ENCODE peak calls at places on chromosomes 16 and 17, in seven cellular contexts. One of them, this sample, is unnamed. For H3K4me1 and H3K36me3, the result is how much of the 10 kb centered on the place peaks cover.

GRCh38 chr17:64950871-64951270 is 31.6 kb upstream of the LRRC37A3 start:
- DNase-seq in colonic mucosa: no peak
- DNase-seq in effector memory CD4-positive, alpha-beta T cell: no peak
- DNase-seq in psoas muscle: no peak
- DNase-seq in GM23338: no peak
- DNase-seq in lung: no peak
- DNase-seq in mucosa of descending colon: no peak
- DNase-seq in this sample: no peak

GRCh38 chr17:47697948-47698711 is 4.2 kb downstream of the TBKBP1 start:
- DNase-seq in colonic mucosa: no peak
- DNase-seq in effector memory CD4-positive, alpha-beta T cell: no peak
- DNase-seq in psoas muscle: no peak
- DNase-seq in GM23338: peak
- DNase-seq in lung: no peak
- DNase-seq in mucosa of descending colon: no peak
- DNase-seq in this sample: no peak

GRCh38 chr17:70095455-70095854 is 20.4 kb downstream of the KCNJ16 start:
- DNase-seq in colonic mucosa: no peak
- DNase-seq in effector memory CD4-positive, alpha-beta T cell: no peak
- DNase-seq in psoas muscle: no peak
- DNase-seq in GM23338: no peak
- DNase-seq in lung: no peak
- DNase-seq in mucosa of descending colon: no peak
- DNase-seq in this sample: no peak

GRCh38 chr17:79393358-79394038 is 217.4 kb downstream of the RBFOX3 start:
- DNase-seq in colonic mucosa: peak
- DNase-seq in effector memory CD4-positive, alpha-beta T cell: peak
- DNase-seq in psoas muscle: peak
- DNase-seq in GM23338: peak
- DNase-seq in lung: peak
- DNase-seq in mucosa of descending colon: peak
- DNase-seq in this sample: peak

GRCh38 chr17:67566656-67567055 is 151.1 kb upstream of the NOL11 start:
- DNase-seq in colonic mucosa: no peak
- DNase-seq in effector memory CD4-positive, alpha-beta T cell: no peak
- DNase-seq in psoas muscle: no peak
- DNase-seq in GM23338: no peak
- DNase-seq in lung: no peak
- DNase-seq in mucosa of descending colon: no peak
- DNase-seq in this sample: no peak

GRCh38 chr16:31695667-31696066 is 168.0 kb downstream of the AHSP start:
- DNase-seq in colonic mucosa: no peak
- DNase-seq in effector memory CD4-positive, alpha-beta T cell: peak
- DNase-seq in psoas muscle: no peak
- DNase-seq in GM23338: no peak
- DNase-seq in lung: no peak
- DNase-seq in mucosa of descending colon: peak
- DNase-seq in this sample: no peak

GRCh38 chr17:56798916-56799315 is 34.8 kb downstream of the C17orf67 start:
- DNase-seq in colonic mucosa: no peak
- DNase-seq in effector memory CD4-positive, alpha-beta T cell: no peak
- DNase-seq in psoas muscle: no peak
- DNase-seq in GM23338: peak
- DNase-seq in lung: no peak
- DNase-seq in mucosa of descending colon: no peak
- DNase-seq in this sample: peak

GRCh38 chr17:32625971-32626370 is 139.2 kb downstream of the CDK5R1 start:
- DNase-seq in colonic mucosa: no peak
- DNase-seq in effector memory CD4-positive, alpha-beta T cell: no peak
- DNase-seq in psoas muscle: no peak
- DNase-seq in GM23338: no peak
- DNase-seq in lung: no peak
- DNase-seq in mucosa of descending colon: no peak
- DNase-seq in this sample: no peak

GRCh38 chr16:57000271-57001025 is 11.1 kb downstream of the NLRC5 start:
- DNase-seq in colonic mucosa: no peak
- DNase-seq in effector memory CD4-positive, alpha-beta T cell: no peak
- DNase-seq in psoas muscle: peak
- DNase-seq in GM23338: no peak
- DNase-seq in lung: no peak
- DNase-seq in mucosa of descending colon: no peak
- DNase-seq in this sample: no peak

GRCh38 chr16:57007050-57007449 is 17.7 kb downstream of the NLRC5 start:
- DNase-seq in colonic mucosa: no peak
- DNase-seq in effector memory CD4-positive, alpha-beta T cell: no peak
- DNase-seq in psoas muscle: no peak
- DNase-seq in GM23338: no peak
- DNase-seq in lung: no peak
- DNase-seq in mucosa of descending colon: no peak
- DNase-seq in this sample: no peak

GRCh38 chr16:57001026-57001669 is 11.8 kb downstream of the NLRC5 start:
- DNase-seq in colonic mucosa: no peak
- DNase-seq in effector memory CD4-positive, alpha-beta T cell: no peak
- DNase-seq in psoas muscle: no peak
- DNase-seq in GM23338: no peak
- DNase-seq in lung: no peak
- DNase-seq in mucosa of descending colon: no peak
- DNase-seq in this sample: no peak

GRCh38 chr16:57004387-57005250 is 15.3 kb downstream of the NLRC5 start:
- DNase-seq in colonic mucosa: no peak
- DNase-seq in effector memory CD4-positive, alpha-beta T cell: no peak
- DNase-seq in psoas muscle: no peak
- DNase-seq in GM23338: no peak
- DNase-seq in lung: no peak
- DNase-seq in mucosa of descending colon: no peak
- DNase-seq in this sample: no peak

DNA sequence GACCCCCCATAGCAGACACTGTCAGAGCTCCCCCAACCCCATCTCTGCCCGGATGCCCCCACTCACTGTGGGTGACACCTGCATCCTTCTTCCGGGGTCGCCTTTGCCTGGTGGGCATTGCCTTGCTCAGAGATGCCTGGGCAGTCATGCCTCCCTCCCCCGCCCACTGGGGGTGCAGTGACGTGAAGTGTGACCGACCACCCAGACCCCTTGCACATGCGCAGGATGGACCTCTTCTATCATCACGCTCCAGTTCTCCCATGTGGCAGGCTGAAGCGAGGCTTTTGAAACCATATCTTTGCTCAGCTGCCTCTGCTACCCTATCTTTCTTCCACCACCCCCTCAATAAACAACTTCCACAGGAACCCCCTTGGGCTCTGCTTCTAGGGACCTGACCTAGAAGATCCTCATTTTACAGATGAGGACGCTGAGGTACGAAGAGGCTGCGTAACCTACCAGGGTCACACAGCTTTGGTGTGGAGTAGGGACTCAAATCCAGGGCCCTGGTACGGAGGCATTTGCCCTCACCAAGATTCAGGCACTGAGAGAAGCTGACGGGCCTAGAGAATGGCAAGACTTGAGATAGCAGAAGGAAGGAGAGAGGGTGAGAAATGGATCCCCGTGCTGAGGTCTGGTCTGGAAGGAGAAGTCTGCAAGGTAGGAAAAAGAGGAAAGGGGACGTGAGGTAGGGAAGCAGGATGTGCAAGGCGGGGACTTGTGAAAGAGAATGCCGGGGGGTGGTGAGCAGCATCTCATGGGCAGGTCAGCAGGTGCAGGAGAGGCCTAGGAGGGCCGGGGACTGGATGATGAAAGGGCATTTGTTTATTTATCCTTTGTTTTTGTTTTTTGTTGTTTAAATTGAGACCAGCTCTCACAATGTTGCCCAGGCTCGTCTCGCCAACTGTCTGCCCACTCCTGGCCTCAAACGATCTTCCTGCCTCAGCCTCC is 14.4 kb downstream of the NLRC5 start:
- DNase-seq in colonic mucosa: no peak
- DNase-seq in effector memory CD4-positive, alpha-beta T cell: no peak
- DNase-seq in psoas muscle: no peak
- DNase-seq in GM23338: peak
- DNase-seq in lung: no peak
- DNase-seq in mucosa of descending colon: no peak
- DNase-seq in this sample: no peak
- H3K4me1 ChIP-seq in colonic mucosa: under half
- H3K4me1 ChIP-seq in effector memory CD4-positive, alpha-beta T cell: half or more
- H3K4me1 ChIP-seq in psoas muscle: under half
- H3K4me1 ChIP-seq in GM23338: under half
- H3K4me1 ChIP-seq in lung: under half
- H3K4me1 ChIP-seq in mucosa of descending colon: under half
- H3K4me1 ChIP-seq in this sample: under half

DNA sequence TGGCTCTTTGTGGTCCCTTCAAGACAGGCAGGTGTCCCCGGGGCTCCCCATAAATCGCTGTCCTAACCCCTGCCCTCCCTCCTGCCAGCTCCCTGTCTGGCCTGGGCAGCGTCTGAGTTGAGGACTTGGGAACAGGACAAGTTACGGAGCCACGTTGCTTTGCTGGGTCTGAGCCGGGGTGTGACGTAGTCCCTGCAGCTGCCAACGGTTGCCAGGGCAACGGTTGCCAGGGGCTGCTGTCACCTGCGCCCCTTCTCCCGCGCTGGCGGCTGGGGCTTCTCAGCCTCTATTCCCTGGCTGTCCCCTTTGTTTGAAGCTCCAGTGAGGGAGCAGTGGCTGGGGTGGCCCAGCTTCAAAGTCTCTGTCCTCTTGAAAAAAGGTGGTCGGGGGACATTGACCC is 10.7 kb downstream of the ADGRG1 start:
- DNase-seq in colonic mucosa: no peak
- DNase-seq in effector memory CD4-positive, alpha-beta T cell: no peak
- DNase-seq in psoas muscle: no peak
- DNase-seq in GM23338: peak
- DNase-seq in lung: no peak
- DNase-seq in mucosa of descending colon: no peak
- DNase-seq in this sample: peak
- H3K4me3 ChIP-seq in colonic mucosa: no peak
- H3K4me3 ChIP-seq in effector memory CD4-positive, alpha-beta T cell: no peak
- H3K4me3 ChIP-seq in psoas muscle: no peak
- H3K4me3 ChIP-seq in GM23338: peak
- H3K4me3 ChIP-seq in lung: no peak
- H3K4me3 ChIP-seq in mucosa of descending colon: no peak
- H3K4me3 ChIP-seq in this sample: no peak

DNA sequence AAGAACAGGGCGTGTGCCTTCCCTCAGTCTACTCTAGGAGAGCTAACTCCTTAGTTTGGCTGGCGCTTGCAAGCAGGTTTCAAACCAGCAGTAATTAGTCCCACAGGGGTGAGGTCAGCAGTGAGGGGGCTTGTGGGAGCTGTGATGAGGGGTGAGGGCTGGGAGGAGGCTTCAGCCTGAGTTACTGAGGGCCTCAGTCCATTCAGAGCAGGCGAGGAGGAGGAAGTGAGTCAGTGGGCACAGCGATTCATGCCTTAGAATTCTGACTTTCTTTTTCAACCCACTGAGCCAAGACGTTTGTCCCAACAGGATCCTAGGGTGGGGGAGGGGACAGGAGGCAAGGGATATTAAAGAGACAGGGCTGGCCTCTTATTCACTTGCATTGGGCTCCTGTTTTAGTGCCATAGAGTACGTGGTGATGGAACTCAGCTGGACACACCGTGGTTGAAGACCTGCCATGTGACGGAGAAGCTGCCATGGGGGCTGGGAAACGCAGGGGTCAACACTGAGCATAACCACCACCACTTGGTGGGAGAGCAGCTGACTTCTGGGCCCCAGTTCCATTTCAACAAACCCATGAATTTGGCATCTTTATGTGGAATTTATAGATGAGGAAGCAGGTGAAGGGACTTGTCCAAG is 8.3 kb upstream of the ITGA3 start:
- DNase-seq in colonic mucosa: no peak
- DNase-seq in effector memory CD4-positive, alpha-beta T cell: no peak
- DNase-seq in psoas muscle: no peak
- DNase-seq in GM23338: no peak
- DNase-seq in lung: no peak
- DNase-seq in mucosa of descending colon: no peak
- DNase-seq in this sample: no peak
- H3K36me3 ChIP-seq in colonic mucosa: under half
- H3K36me3 ChIP-seq in effector memory CD4-positive, alpha-beta T cell: under half
- H3K36me3 ChIP-seq in psoas muscle: under half
- H3K36me3 ChIP-seq in GM23338: under half
- H3K36me3 ChIP-seq in lung: under half
- H3K36me3 ChIP-seq in mucosa of descending colon: under half
- H3K36me3 ChIP-seq in this sample: under half

GRCh38 chr17:44546711-44547606 is 10.3 kb upstream of the FZD2 start:
- DNase-seq in colonic mucosa: no peak
- DNase-seq in effector memory CD4-positive, alpha-beta T cell: no peak
- DNase-seq in psoas muscle: no peak
- DNase-seq in GM23338: no peak
- DNase-seq in lung: no peak
- DNase-seq in mucosa of descending colon: no peak
- DNase-seq in this sample: no peak
- H3K4me1 ChIP-seq in colonic mucosa: under half
- H3K4me1 ChIP-seq in effector memory CD4-positive, alpha-beta T cell: under half
- H3K4me1 ChIP-seq in psoas muscle: under half
- H3K4me1 ChIP-seq in GM23338: half or more
- H3K4me1 ChIP-seq in lung: under half
- H3K4me1 ChIP-seq in mucosa of descending colon: under half
- H3K4me1 ChIP-seq in this sample: under half

GRCh38 chr16:30027588-30028437 is 3.3 kb downstream of the TLCD3B start:
- DNase-seq in colonic mucosa: no peak
- DNase-seq in effector memory CD4-positive, alpha-beta T cell: no peak
- DNase-seq in psoas muscle: no peak
- DNase-seq in GM23338: peak
- DNase-seq in lung: no peak
- DNase-seq in mucosa of descending colon: no peak
- DNase-seq in this sample: no peak
- H3K4me3 ChIP-seq in colonic mucosa: no peak
- H3K4me3 ChIP-seq in effector memory CD4-positive, alpha-beta T cell: no peak
- H3K4me3 ChIP-seq in psoas muscle: no peak
- H3K4me3 ChIP-seq in GM23338: no peak
- H3K4me3 ChIP-seq in lung: no peak
- H3K4me3 ChIP-seq in mucosa of descending colon: no peak
- H3K4me3 ChIP-seq in this sample: no peak

GRCh38 chr16:8496364-8496763 is 93.9 kb downstream of the TMEM114 start:
- DNase-seq in colonic mucosa: peak
- DNase-seq in effector memory CD4-positive, alpha-beta T cell: no peak
- DNase-seq in psoas muscle: no peak
- DNase-seq in GM23338: no peak
- DNase-seq in lung: no peak
- DNase-seq in mucosa of descending colon: no peak
- DNase-seq in this sample: no peak

GRCh38 chr16:8492690-8493089 is 97.6 kb downstream of the TMEM114 start:
- DNase-seq in colonic mucosa: no peak
- DNase-seq in effector memory CD4-positive, alpha-beta T cell: no peak
- DNase-seq in psoas muscle: no peak
- DNase-seq in GM23338: no peak
- DNase-seq in lung: no peak
- DNase-seq in mucosa of descending colon: no peak
- DNase-seq in this sample: no peak

GRCh38 chr16:8489580-8489979 is 100.7 kb downstream of the TMEM114 start:
- DNase-seq in colonic mucosa: no peak
- DNase-seq in effector memory CD4-positive, alpha-beta T cell: no peak
- DNase-seq in psoas muscle: no peak
- DNase-seq in GM23338: no peak
- DNase-seq in lung: no peak
- DNase-seq in mucosa of descending colon: no peak
- DNase-seq in this sample: no peak

GRCh38 chr16:8493885-8494487 is 96.3 kb downstream of the TMEM114 start:
- DNase-seq in colonic mucosa: no peak
- DNase-seq in effector memory CD4-positive, alpha-beta T cell: no peak
- DNase-seq in psoas muscle: no peak
- DNase-seq in GM23338: peak
- DNase-seq in lung: no peak
- DNase-seq in mucosa of descending colon: no peak
- DNase-seq in this sample: no peak
- H3K36me3 ChIP-seq in colonic mucosa: under half
- H3K36me3 ChIP-seq in effector memory CD4-positive, alpha-beta T cell: under half
- H3K36me3 ChIP-seq in psoas muscle: under half
- H3K36me3 ChIP-seq in GM23338: under half
- H3K36me3 ChIP-seq in lung: under half
- H3K36me3 ChIP-seq in mucosa of descending colon: under half
- H3K36me3 ChIP-seq in this sample: under half